ENCODE peak calls at places on chromosomes 13 and 19, in six cellular contexts. One of them, this sample, is unnamed. For H3K4me1, the result is how much of the 10 kb centered on the place peaks cover.

GRCh38 chr13:113947321-113948033 is 26.4 kb downstream of the C13orf46 start:
- DNase-seq in pancreas: no peak
- DNase-seq in OCI-LY7: no peak
- DNase-seq in BE2C: no peak
- DNase-seq in neural progenitor cell: peak
- DNase-seq in fibroblast of lung: peak
- DNase-seq in this sample: peak

GRCh38 chr13:21053231-21053630 is 8.2 kb downstream of the LATS2 start:
- DNase-seq in neural progenitor cell: no peak
- DNase-seq in OCI-LY7: no peak
- DNase-seq in BE2C: no peak
- DNase-seq in fibroblast of lung: no peak
- DNase-seq in pancreas: no peak
- DNase-seq in this sample: no peak

GRCh38 chr13:50448535-50448981 is 394.9 kb downstream of the DLEU7 start:
- DNase-seq in neural progenitor cell: no peak
- DNase-seq in BE2C: no peak
- DNase-seq in OCI-LY7: no peak
- DNase-seq in fibroblast of lung: no peak
- DNase-seq in pancreas: no peak
- DNase-seq in this sample: no peak

GRCh38 chr19:39915848-39916215 is 18.6 kb downstream of the FCGBP start:
- DNase-seq in pancreas: no peak
- DNase-seq in fibroblast of lung: no peak
- DNase-seq in neural progenitor cell: no peak
- DNase-seq in OCI-LY7: no peak
- DNase-seq in BE2C: no peak
- DNase-seq in this sample: no peak

GRCh38 chr19:48726573-48726972 is 7.0 kb upstream of the MAMSTR start:
- DNase-seq in pancreas: no peak
- DNase-seq in BE2C: no peak
- DNase-seq in OCI-LY7: peak
- DNase-seq in fibroblast of lung: no peak
- DNase-seq in neural progenitor cell: no peak
- DNase-seq in this sample: no peak

GRCh38 chr13:99614465-99614885 is 113.2 kb downstream of the TM9SF2 start:
- DNase-seq in OCI-LY7: peak
- DNase-seq in pancreas: peak
- DNase-seq in BE2C: peak
- DNase-seq in fibroblast of lung: no peak
- DNase-seq in neural progenitor cell: no peak
- DNase-seq in this sample: no peak

GRCh38 chr19:38711726-38712153 is 32.5 kb downstream of the CAPN12 start:
- DNase-seq in neural progenitor cell: no peak
- DNase-seq in BE2C: no peak
- DNase-seq in OCI-LY7: no peak
- DNase-seq in pancreas: no peak
- DNase-seq in fibroblast of lung: peak
- DNase-seq in this sample: no peak

GRCh38 chr13:24215732-24216131 is 55.2 kb downstream of the SPATA13 start:
- DNase-seq in pancreas: no peak
- DNase-seq in neural progenitor cell: peak
- DNase-seq in BE2C: no peak
- DNase-seq in OCI-LY7: no peak
- DNase-seq in fibroblast of lung: peak
- DNase-seq in this sample: no peak

GRCh38 chr13:63117710-63118109 is 1702.1 kb upstream of the PCDH20 start:
- DNase-seq in BE2C: no peak
- DNase-seq in pancreas: no peak
- DNase-seq in neural progenitor cell: no peak
- DNase-seq in fibroblast of lung: no peak
- DNase-seq in OCI-LY7: no peak
- DNase-seq in this sample: no peak

GRCh38 chr13:46142692-46143238 is 37.9 kb upstream of the CPB2 start:
- DNase-seq in OCI-LY7: no peak
- DNase-seq in pancreas: no peak
- DNase-seq in neural progenitor cell: peak
- DNase-seq in fibroblast of lung: no peak
- DNase-seq in BE2C: no peak
- DNase-seq in this sample: no peak

GRCh38 chr19:13833330-13834265 is 38.4 kb downstream of the ZSWIM4 start:
- DNase-seq in pancreas: peak
- DNase-seq in OCI-LY7: peak
- DNase-seq in BE2C: peak
- DNase-seq in neural progenitor cell: peak
- DNase-seq in fibroblast of lung: peak
- DNase-seq in this sample: peak

GRCh38 chr13:108026671-108027410 is 188.5 kb downstream of the LIG4 start:
- DNase-seq in pancreas: no peak
- DNase-seq in fibroblast of lung: no peak
- DNase-seq in neural progenitor cell: no peak
- DNase-seq in OCI-LY7: no peak
- DNase-seq in BE2C: no peak
- DNase-seq in this sample: no peak

GRCh38 chr13:110028838-110029621 is 242.6 kb upstream of the IRS2 start:
- DNase-seq in pancreas: no peak
- DNase-seq in fibroblast of lung: no peak
- DNase-seq in neural progenitor cell: no peak
- DNase-seq in OCI-LY7: no peak
- DNase-seq in BE2C: no peak
- DNase-seq in this sample: no peak

GRCh38 chr19:41192574-41193419 is at the start of gene CYP2S1:
- DNase-seq in pancreas: peak
- DNase-seq in OCI-LY7: no peak
- DNase-seq in fibroblast of lung: peak
- DNase-seq in BE2C: no peak
- DNase-seq in neural progenitor cell: peak
- DNase-seq in this sample: no peak

GRCh38 chr19:49432141-49433073 is 7.2 kb downstream of the GFY start:
- DNase-seq in pancreas: no peak
- DNase-seq in neural progenitor cell: peak
- DNase-seq in fibroblast of lung: no peak
- DNase-seq in BE2C: no peak
- DNase-seq in OCI-LY7: no peak
- DNase-seq in this sample: no peak

GRCh38 chr13:51761638-51762350 is 42.2 kb downstream of the DHRS12 start:
- DNase-seq in neural progenitor cell: no peak
- DNase-seq in pancreas: no peak
- DNase-seq in fibroblast of lung: no peak
- DNase-seq in OCI-LY7: no peak
- DNase-seq in BE2C: no peak
- DNase-seq in this sample: no peak

GRCh38 chr19:29329460-29330134 is 116.6 kb upstream of the UQCRFS1 start:
- DNase-seq in BE2C: no peak
- DNase-seq in OCI-LY7: peak
- DNase-seq in fibroblast of lung: no peak
- DNase-seq in neural progenitor cell: peak
- DNase-seq in pancreas: no peak
- DNase-seq in this sample: no peak

GRCh38 chr19:16200038-16200775 is 2.5 kb downstream of the AP1M1 start:
- DNase-seq in OCI-LY7: no peak
- DNase-seq in neural progenitor cell: no peak
- DNase-seq in pancreas: no peak
- DNase-seq in fibroblast of lung: peak
- DNase-seq in BE2C: no peak
- DNase-seq in this sample: no peak

GRCh38 chr19:12783226-12783848 is 7.9 kb upstream of the JUNB start:
- DNase-seq in fibroblast of lung: no peak
- DNase-seq in pancreas: no peak
- DNase-seq in neural progenitor cell: no peak
- DNase-seq in BE2C: no peak
- DNase-seq in OCI-LY7: no peak
- DNase-seq in this sample: no peak

GRCh38 chr13:46339035-46339666 is 47.9 kb downstream of the RUBCNL start:
- DNase-seq in neural progenitor cell: no peak
- DNase-seq in fibroblast of lung: peak
- DNase-seq in OCI-LY7: no peak
- DNase-seq in BE2C: no peak
- DNase-seq in pancreas: no peak
- DNase-seq in this sample: no peak

DNA sequence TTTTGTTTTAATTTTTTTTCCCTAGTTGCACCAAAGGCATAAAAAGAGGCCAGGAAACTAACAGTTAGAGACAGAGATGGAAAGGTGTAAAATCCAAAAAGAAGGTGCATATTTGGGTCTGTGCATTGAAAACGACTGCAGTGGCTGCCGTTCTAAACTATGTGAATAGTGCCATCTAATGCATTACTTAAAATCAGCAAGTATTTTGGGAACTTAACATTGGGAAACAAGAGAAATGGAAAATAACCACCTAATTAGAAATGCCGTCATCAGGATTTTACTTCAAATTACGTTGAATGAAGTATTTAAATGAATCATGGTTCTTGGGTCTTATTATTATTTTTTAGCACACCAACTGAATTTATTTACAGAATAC is 189.5 kb upstream of the MIR17HG start:
- DNase-seq in BE2C: no peak
- DNase-seq in OCI-LY7: no peak
- DNase-seq in fibroblast of lung: no peak
- DNase-seq in pancreas: no peak
- DNase-seq in neural progenitor cell: no peak
- DNase-seq in this sample: no peak
- TF ChIP-seq CTCF in BE2C: peak
- TF ChIP-seq CTCF in OCI-LY7: no peak
- TF ChIP-seq CTCF in fibroblast of lung: no peak
- TF ChIP-seq CTCF in pancreas: no peak
- TF ChIP-seq CTCF in neural progenitor cell: peak
- TF ChIP-seq CTCF in this sample: peak

GRCh38 chr19:10428996-10429381 is 8.7 kb downstream of the PDE4A start:
- DNase-seq in fibroblast of lung: no peak
- DNase-seq in OCI-LY7: no peak
- DNase-seq in pancreas: no peak
- DNase-seq in BE2C: no peak
- DNase-seq in neural progenitor cell: no peak
- DNase-seq in this sample: no peak
- H3K4me1 ChIP-seq in fibroblast of lung: under half
- H3K4me1 ChIP-seq in OCI-LY7: half or more
- H3K4me1 ChIP-seq in pancreas: under half
- H3K4me1 ChIP-seq in BE2C: under half
- H3K4me1 ChIP-seq in neural progenitor cell: under half
- H3K4me1 ChIP-seq in this sample: under half

DNA sequence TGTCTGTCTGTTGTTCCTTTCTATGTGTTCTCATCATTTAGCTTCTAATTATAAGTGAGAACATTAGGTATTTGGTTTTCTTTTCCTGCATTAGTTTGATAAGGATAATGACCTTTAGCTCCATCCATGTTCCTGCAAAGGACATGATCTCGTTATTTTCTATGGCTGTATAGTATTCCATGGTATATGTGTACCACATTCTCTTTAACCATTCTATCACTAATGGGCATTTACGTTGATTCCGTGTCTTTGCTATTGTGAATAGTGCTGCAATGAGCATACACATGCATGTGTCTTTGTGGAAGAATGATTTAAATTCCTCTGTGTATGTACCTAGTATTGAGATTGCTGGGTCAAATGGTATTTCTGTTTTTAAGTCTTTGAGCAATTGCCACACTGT is 1799.7 kb downstream of the SLITRK5 start:
- DNase-seq in OCI-LY7: no peak
- DNase-seq in neural progenitor cell: no peak
- DNase-seq in pancreas: no peak
- DNase-seq in BE2C: no peak
- DNase-seq in fibroblast of lung: no peak
- DNase-seq in this sample: no peak
- TF ChIP-seq CTCF in OCI-LY7: no peak
- TF ChIP-seq CTCF in neural progenitor cell: no peak
- TF ChIP-seq CTCF in pancreas: no peak
- TF ChIP-seq CTCF in BE2C: no peak
- TF ChIP-seq CTCF in fibroblast of lung: no peak
- TF ChIP-seq CTCF in this sample: no peak

DNA sequence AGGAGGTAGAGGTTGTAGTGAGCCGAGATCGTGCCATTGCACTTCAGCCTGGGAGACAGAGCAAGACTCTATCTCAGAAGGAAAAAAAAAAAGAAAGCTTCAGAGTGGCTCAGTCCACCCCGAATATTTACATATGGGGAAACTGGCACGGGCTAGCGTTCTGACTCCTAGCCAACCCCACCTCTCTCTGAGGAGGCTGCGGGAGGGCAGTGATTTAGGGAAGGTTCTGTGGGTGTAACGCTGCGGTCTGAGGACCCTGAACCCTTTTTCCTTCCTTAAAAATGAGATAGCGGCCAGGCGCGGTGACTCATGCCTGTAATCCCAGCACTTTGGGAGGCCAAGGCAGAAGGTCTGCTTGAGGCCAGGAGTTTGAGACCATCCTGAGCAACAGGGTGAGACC is 5.0 kb downstream of the LRRC25 start:
- DNase-seq in fibroblast of lung: peak
- DNase-seq in neural progenitor cell: no peak
- DNase-seq in BE2C: no peak
- DNase-seq in OCI-LY7: no peak
- DNase-seq in pancreas: no peak
- DNase-seq in this sample: no peak
- H3K4me1 ChIP-seq in fibroblast of lung: under half
- H3K4me1 ChIP-seq in neural progenitor cell: under half
- H3K4me1 ChIP-seq in BE2C: under half
- H3K4me1 ChIP-seq in OCI-LY7: under half
- H3K4me1 ChIP-seq in pancreas: under half
- H3K4me1 ChIP-seq in this sample: under half